ENCODE peak calls at places on chromosomes 4 and X, in four cellular contexts. One of them, this sample, is unnamed.

GRCh38 chr4:1873291-1873690 is 2.1 kb downstream of the NSD2 start:
- DNase-seq in foreskin fibroblast: no peak
- DNase-seq in fibroblast of mammary gland: no peak
- DNase-seq in kidney epithelial cell: no peak
- DNase-seq in this sample: no peak

GRCh38 chr4:2800691-2801596 is 8.1 kb downstream of the SH3BP2 start:
- DNase-seq in kidney epithelial cell: no peak
- DNase-seq in foreskin fibroblast: peak; percentile 70
- DNase-seq in fibroblast of mammary gland: peak; percentile 44
- DNase-seq in this sample: peak; percentile 78

GRCh38 chr4:176902710-176903323 is 110.1 kb upstream of the VEGFC start:
- DNase-seq in kidney epithelial cell: peak; percentile 21
- DNase-seq in foreskin fibroblast: peak; percentile 87
- DNase-seq in fibroblast of mammary gland: peak; percentile 94
- DNase-seq in this sample: peak; percentile 89

GRCh38 chr4:98710831-98711230 is 52.4 kb upstream of the TSPAN5 start:
- DNase-seq in kidney epithelial cell: no peak
- DNase-seq in fibroblast of mammary gland: no peak
- DNase-seq in foreskin fibroblast: peak; percentile 27
- DNase-seq in this sample: peak; percentile 23

GRCh38 chr4:113209153-113209552 is 159.7 kb downstream of the ANK2 start:
- DNase-seq in foreskin fibroblast: no peak
- DNase-seq in kidney epithelial cell: no peak
- DNase-seq in fibroblast of mammary gland: no peak
- DNase-seq in this sample: no peak

GRCh38 chr4:88138561-88138960 is 19.9 kb downstream of the ABCG2 start:
- DNase-seq in fibroblast of mammary gland: peak; percentile 69
- DNase-seq in kidney epithelial cell: peak; percentile 38
- DNase-seq in foreskin fibroblast: peak; percentile 87
- DNase-seq in this sample: peak; percentile 95

GRCh38 chr4:59122626-59123025 is 2012.4 kb upstream of the IGFBP7 start:
- DNase-seq in kidney epithelial cell: no peak
- DNase-seq in fibroblast of mammary gland: no peak
- DNase-seq in foreskin fibroblast: no peak
- DNase-seq in this sample: no peak

GRCh38 chrX:115058276-115058675 is 40.9 kb upstream of the IL13RA2 start:
- DNase-seq in foreskin fibroblast: peak; percentile 81
- DNase-seq in kidney epithelial cell: no peak
- DNase-seq in fibroblast of mammary gland: peak; percentile 94
- DNase-seq in this sample: peak; percentile 87

GRCh38 chr4:135201081-135201480 is 999.5 kb upstream of the PABPC4L start:
- DNase-seq in foreskin fibroblast: no peak
- DNase-seq in kidney epithelial cell: no peak
- DNase-seq in fibroblast of mammary gland: no peak
- DNase-seq in this sample: peak; percentile 2

GRCh38 chrX:1466971-1467561 is 14.4 kb upstream of the ASMTL start:
- DNase-seq in fibroblast of mammary gland: no peak
- DNase-seq in foreskin fibroblast: no peak
- DNase-seq in kidney epithelial cell: no peak
- DNase-seq in this sample: no peak

GRCh38 chrX:48945517-48946348 is 11.7 kb downstream of the OTUD5 start:
- DNase-seq in foreskin fibroblast: peak; percentile 71
- DNase-seq in kidney epithelial cell: no peak
- DNase-seq in fibroblast of mammary gland: peak; percentile 51
- DNase-seq in this sample: peak; percentile 57

GRCh38 chrX:123859409-123859827 is 435 bp upstream of the XIAP start:
- DNase-seq in fibroblast of mammary gland: no peak
- DNase-seq in kidney epithelial cell: no peak
- DNase-seq in foreskin fibroblast: no peak
- DNase-seq in this sample: no peak

GRCh38 chrX:150184487-150184886 is 178.6 kb upstream of the MAMLD1 start:
- DNase-seq in fibroblast of mammary gland: no peak
- DNase-seq in foreskin fibroblast: no peak
- DNase-seq in kidney epithelial cell: no peak
- DNase-seq in this sample: no peak

GRCh38 chr4:136121431-136121830 is 1410.9 kb downstream of the PCDH18 start:
- DNase-seq in foreskin fibroblast: no peak
- DNase-seq in fibroblast of mammary gland: no peak
- DNase-seq in kidney epithelial cell: no peak
- DNase-seq in this sample: no peak

GRCh38 chrX:41457618-41458192 is 10.6 kb downstream of the NYX start:
- DNase-seq in fibroblast of mammary gland: no peak
- DNase-seq in kidney epithelial cell: no peak
- DNase-seq in foreskin fibroblast: no peak
- DNase-seq in this sample: no peak

GRCh38 chrX:133335027-133335426 is 80.3 kb downstream of the GPC4 start:
- DNase-seq in fibroblast of mammary gland: peak; percentile 51
- DNase-seq in kidney epithelial cell: no peak
- DNase-seq in foreskin fibroblast: peak; percentile 58
- DNase-seq in this sample: peak; percentile 24

GRCh38 chr4:1749370-1749769 is 28.0 kb downstream of the TACC3 start:
- DNase-seq in fibroblast of mammary gland: no peak
- DNase-seq in foreskin fibroblast: no peak
- DNase-seq in kidney epithelial cell: no peak
- DNase-seq in this sample: no peak

GRCh38 chrX:107714196-107714811 is 61.3 kb downstream of the TSC22D3 start:
- DNase-seq in foreskin fibroblast: no peak
- DNase-seq in fibroblast of mammary gland: peak; percentile 35
- DNase-seq in kidney epithelial cell: no peak
- DNase-seq in this sample: peak; percentile 32

GRCh38 chr4:74433043-74433442 is 11.9 kb upstream of the AREG start:
- DNase-seq in kidney epithelial cell: no peak
- DNase-seq in foreskin fibroblast: no peak
- DNase-seq in fibroblast of mammary gland: peak; percentile 40
- DNase-seq in this sample: peak; percentile 22

GRCh38 chr4:7001271-7001670 is 41.9 kb upstream of the TADA2B start:
- DNase-seq in fibroblast of mammary gland: no peak
- DNase-seq in kidney epithelial cell: no peak
- DNase-seq in foreskin fibroblast: no peak
- DNase-seq in this sample: no peak

GRCh38 chr4:57614533-57614932 is 504.3 kb upstream of the IGFBP7 start:
- DNase-seq in fibroblast of mammary gland: no peak
- DNase-seq in foreskin fibroblast: no peak
- DNase-seq in kidney epithelial cell: no peak
- DNase-seq in this sample: no peak

GRCh38 chr4:3387154-3387942 is 54.4 kb upstream of the HGFAC start:
- DNase-seq in foreskin fibroblast: no peak
- DNase-seq in fibroblast of mammary gland: no peak
- DNase-seq in kidney epithelial cell: no peak
- DNase-seq in this sample: no peak

GRCh38 chrX:128805236-128805635 is 718.1 kb downstream of the SMARCA1 start:
- DNase-seq in fibroblast of mammary gland: no peak
- DNase-seq in foreskin fibroblast: no peak
- DNase-seq in kidney epithelial cell: no peak
- DNase-seq in this sample: no peak

GRCh38 chr4:31370866-31371465 is 650.8 kb downstream of the PCDH7 start:
- DNase-seq in fibroblast of mammary gland: peak; percentile 58
- DNase-seq in kidney epithelial cell: no peak
- DNase-seq in foreskin fibroblast: peak; percentile 50
- DNase-seq in this sample: peak; percentile 30

GRCh38 chr4:1453731-1454130 is 47.5 kb upstream of the NKX1-1 start:
- DNase-seq in kidney epithelial cell: no peak
- DNase-seq in fibroblast of mammary gland: no peak
- DNase-seq in foreskin fibroblast: no peak
- DNase-seq in this sample: no peak

GRCh38 chrX:120310861-120311631 is at the start of gene TMEM255A:
- DNase-seq in fibroblast of mammary gland: no peak
- DNase-seq in kidney epithelial cell: no peak
- DNase-seq in foreskin fibroblast: peak; percentile 25
- DNase-seq in this sample: no peak

GRCh38 chr4:37685211-37685725 is 908 bp downstream of the RELL1 start:
- DNase-seq in foreskin fibroblast: peak; percentile 78
- DNase-seq in fibroblast of mammary gland: peak; percentile 87
- DNase-seq in kidney epithelial cell: no peak
- DNase-seq in this sample: peak; percentile 96

GRCh38 chrX:56600987-56601386 is 37.6 kb downstream of the UBQLN2 start:
- DNase-seq in fibroblast of mammary gland: no peak
- DNase-seq in kidney epithelial cell: no peak
- DNase-seq in foreskin fibroblast: no peak
- DNase-seq in this sample: no peak

GRCh38 chr4:40369437-40370278 is 34.5 kb downstream of the CHRNA9 start:
- DNase-seq in fibroblast of mammary gland: no peak
- DNase-seq in foreskin fibroblast: no peak
- DNase-seq in kidney epithelial cell: no peak
- DNase-seq in this sample: no peak

GRCh38 chrX:111282991-111283390 is 12.7 kb upstream of the CAPN6 start:
- DNase-seq in fibroblast of mammary gland: no peak
- DNase-seq in foreskin fibroblast: no peak
- DNase-seq in kidney epithelial cell: no peak
- DNase-seq in this sample: no peak

GRCh38 chr4:69718376-69719293 is 41.8 kb downstream of the SULT1B1 start:
- DNase-seq in fibroblast of mammary gland: peak; percentile 54
- DNase-seq in kidney epithelial cell: peak; percentile 18
- DNase-seq in foreskin fibroblast: peak; percentile 33
- DNase-seq in this sample: no peak

GRCh38 chr4:164803702-164804101 is 49.8 kb downstream of the SMIM31 start:
- DNase-seq in fibroblast of mammary gland: no peak
- DNase-seq in foreskin fibroblast: no peak
- DNase-seq in kidney epithelial cell: no peak
- DNase-seq in this sample: no peak

GRCh38 chr4:56821394-56822263 is at the start of gene SPINK2:
- DNase-seq in fibroblast of mammary gland: no peak
- DNase-seq in foreskin fibroblast: peak; percentile 8
- DNase-seq in kidney epithelial cell: no peak
- DNase-seq in this sample: no peak

GRCh38 chr4:183563874-183564273 is 59.0 kb downstream of the ING2 start:
- DNase-seq in foreskin fibroblast: peak; percentile 38
- DNase-seq in fibroblast of mammary gland: peak; percentile 76
- DNase-seq in kidney epithelial cell: peak; percentile 56
- DNase-seq in this sample: peak; percentile 48

DNA sequence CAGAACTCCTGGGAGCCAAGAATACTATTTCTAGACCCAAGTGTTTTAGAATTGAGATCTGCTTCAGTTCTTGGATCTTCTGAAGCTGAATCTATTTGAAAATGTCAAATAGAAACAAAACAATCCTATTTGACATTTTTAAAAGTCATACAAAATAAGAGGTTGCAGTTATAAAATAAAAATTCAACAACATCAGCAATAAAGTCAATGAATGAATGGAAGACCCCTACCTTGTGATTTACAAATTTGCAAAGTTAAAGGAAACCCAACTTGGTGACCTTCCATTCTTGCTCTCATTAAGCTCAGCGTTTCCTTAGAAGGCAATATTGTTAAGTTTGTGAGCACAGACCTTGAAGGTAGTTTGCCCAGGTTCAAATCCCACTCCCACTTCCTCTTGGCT is 531.8 kb upstream of the TENM3 start:
- DNase-seq in kidney epithelial cell: no peak
- DNase-seq in foreskin fibroblast: no peak
- DNase-seq in fibroblast of mammary gland: no peak
- DNase-seq in this sample: no peak
- TF ChIP-seq CTCF in kidney epithelial cell: no peak
- TF ChIP-seq CTCF in foreskin fibroblast: no peak
- TF ChIP-seq CTCF in fibroblast of mammary gland: no peak
- TF ChIP-seq CTCF in this sample: no peak

DNA sequence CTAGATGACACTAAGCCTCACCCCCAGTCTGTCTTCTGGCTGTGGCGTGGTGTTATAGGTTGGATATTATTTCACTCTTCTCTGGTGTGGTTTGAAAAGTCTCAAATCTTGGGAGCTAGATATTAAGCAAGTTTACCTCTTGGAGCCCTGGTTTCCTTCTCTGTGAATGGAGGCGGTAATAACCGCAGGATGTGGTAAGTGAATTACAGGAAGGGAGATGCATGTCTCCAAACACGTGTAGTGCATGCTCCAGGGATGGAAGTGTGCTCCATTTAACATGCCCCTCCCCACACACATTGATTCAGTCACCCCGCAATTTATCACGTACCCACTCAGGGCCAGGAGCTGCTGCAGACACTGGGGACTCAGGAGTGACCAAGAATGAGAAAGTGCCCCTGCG is 4.9 kb downstream of the ZNF275 start:
- DNase-seq in kidney epithelial cell: no peak
- DNase-seq in foreskin fibroblast: no peak
- DNase-seq in fibroblast of mammary gland: no peak
- DNase-seq in this sample: no peak
- H3K4me3 ChIP-seq in kidney epithelial cell: no peak overlapping the region
- H3K4me3 ChIP-seq in foreskin fibroblast: no peak overlapping the region
- H3K4me3 ChIP-seq in fibroblast of mammary gland: no peak overlapping the region
- H3K4me3 ChIP-seq in this sample: no peak overlapping the region

GRCh38 chr4:82890913-82891727 is at the start of gene SEC31A:
- DNase-seq in fibroblast of mammary gland: peak; percentile 89
- DNase-seq in foreskin fibroblast: peak; percentile 99
- DNase-seq in kidney epithelial cell: peak; percentile 61
- DNase-seq in this sample: peak; percentile 97
- TF ChIP-seq CTCF in fibroblast of mammary gland: no peak
- TF ChIP-seq CTCF in foreskin fibroblast: no peak
- TF ChIP-seq CTCF in kidney epithelial cell: no peak
- TF ChIP-seq CTCF in this sample: peak; percentile 4

DNA sequence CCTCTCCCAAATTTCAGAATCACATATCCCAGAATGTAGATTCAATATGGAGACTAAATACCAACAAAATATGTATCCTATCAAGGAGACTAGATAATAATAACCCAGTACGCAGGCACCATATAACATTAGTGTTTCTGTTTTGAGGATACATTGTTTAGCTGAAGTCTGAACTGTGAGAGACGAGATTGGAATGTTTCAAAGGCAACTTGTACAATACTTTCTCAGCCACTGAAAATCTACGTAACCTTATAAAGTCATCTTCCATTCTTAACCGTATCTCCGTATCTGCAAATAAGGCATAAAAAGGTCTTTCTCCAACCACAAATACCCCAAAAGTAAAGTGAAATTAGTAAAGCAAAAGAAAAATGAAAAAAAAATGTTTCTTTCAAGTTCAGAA is 23.0 kb downstream of the CORIN start:
- DNase-seq in foreskin fibroblast: peak; percentile 77
- DNase-seq in kidney epithelial cell: no peak
- DNase-seq in fibroblast of mammary gland: peak; percentile 43
- DNase-seq in this sample: peak; percentile 13
- H3K4me3 ChIP-seq in foreskin fibroblast: peak overlapping the region; percentile 24
- H3K4me3 ChIP-seq in kidney epithelial cell: no peak overlapping the region
- H3K4me3 ChIP-seq in fibroblast of mammary gland: no peak overlapping the region
- H3K4me3 ChIP-seq in this sample: no peak overlapping the region